ENCODE peak calls at places on chromosomes 16 and 17, in nine cellular contexts. One of them, this sample, is unnamed.

GRCh38 chr17:45745843-45746494 is 38.2 kb upstream of the CRHR1 start:
- DNase-seq in body of pancreas: no peak
- DNase-seq in MM.1S: no peak
- DNase-seq in cardiac fibroblast: no peak
- DNase-seq in tibial nerve: no peak
- DNase-seq in uterus: no peak
- DNase-seq in AG10803: no peak
- DNase-seq in HL-60: no peak
- DNase-seq in mucosa of descending colon: no peak
- DNase-seq in this sample: no peak

GRCh38 chr17:67824735-67825626 is at the start of gene BPTF:
- DNase-seq in MM.1S: peak; percentile 94
- DNase-seq in mucosa of descending colon: peak; percentile 93
- DNase-seq in uterus: peak; percentile 88
- DNase-seq in HL-60: peak; percentile 90
- DNase-seq in tibial nerve: peak; percentile 82
- DNase-seq in body of pancreas: peak; percentile 92
- DNase-seq in AG10803: peak; percentile 87
- DNase-seq in cardiac fibroblast: peak; percentile 87
- DNase-seq in this sample: peak; percentile 87

GRCh38 chr17:16293918-16294317 is 59.4 kb downstream of the CENPV start:
- DNase-seq in tibial nerve: no peak
- DNase-seq in AG10803: no peak
- DNase-seq in cardiac fibroblast: no peak
- DNase-seq in MM.1S: no peak
- DNase-seq in body of pancreas: no peak
- DNase-seq in mucosa of descending colon: peak; percentile 81
- DNase-seq in uterus: no peak
- DNase-seq in HL-60: no peak
- DNase-seq in this sample: no peak

GRCh38 chr16:27245276-27246231 is 23.0 kb downstream of the NSMCE1 start:
- DNase-seq in mucosa of descending colon: no peak
- DNase-seq in HL-60: no peak
- DNase-seq in MM.1S: no peak
- DNase-seq in cardiac fibroblast: peak; percentile 92
- DNase-seq in body of pancreas: no peak
- DNase-seq in tibial nerve: no peak
- DNase-seq in uterus: peak; percentile 74
- DNase-seq in AG10803: peak; percentile 97
- DNase-seq in this sample: peak; percentile 81

GRCh38 chr16:9901-10665 is 43.3 kb downstream of the POLR3K start:
- DNase-seq in HL-60: no peak
- DNase-seq in MM.1S: no peak
- DNase-seq in tibial nerve: no peak
- DNase-seq in mucosa of descending colon: no peak
- DNase-seq in cardiac fibroblast: no peak
- DNase-seq in uterus: peak; percentile 41
- DNase-seq in body of pancreas: peak; percentile 33
- DNase-seq in AG10803: no peak
- DNase-seq in this sample: no peak

GRCh38 chr17:32518856-32519768 is 32.3 kb downstream of the CDK5R1 start:
- DNase-seq in AG10803: peak; percentile 54
- DNase-seq in uterus: no peak
- DNase-seq in mucosa of descending colon: no peak
- DNase-seq in body of pancreas: peak; percentile 37
- DNase-seq in tibial nerve: no peak
- DNase-seq in MM.1S: no peak
- DNase-seq in HL-60: no peak
- DNase-seq in cardiac fibroblast: peak; percentile 67
- DNase-seq in this sample: peak; percentile 24

GRCh38 chr17:57758654-57759053 is 13.6 kb upstream of the CCDC182 start:
- DNase-seq in AG10803: no peak
- DNase-seq in HL-60: no peak
- DNase-seq in cardiac fibroblast: no peak
- DNase-seq in body of pancreas: no peak
- DNase-seq in tibial nerve: no peak
- DNase-seq in MM.1S: no peak
- DNase-seq in mucosa of descending colon: no peak
- DNase-seq in uterus: no peak
- DNase-seq in this sample: no peak

GRCh38 chr16:69351309-69352027 is at the start of gene TMED6:
- DNase-seq in body of pancreas: peak; percentile 87
- DNase-seq in uterus: no peak
- DNase-seq in cardiac fibroblast: no peak
- DNase-seq in AG10803: no peak
- DNase-seq in tibial nerve: no peak
- DNase-seq in HL-60: no peak
- DNase-seq in MM.1S: no peak
- DNase-seq in mucosa of descending colon: peak; percentile 78
- DNase-seq in this sample: no peak

GRCh38 chr16:55480228-55480655 is 1.2 kb downstream of the MMP2 start:
- DNase-seq in body of pancreas: peak; percentile 58
- DNase-seq in uterus: peak; percentile 95
- DNase-seq in tibial nerve: peak; percentile 91
- DNase-seq in cardiac fibroblast: peak; percentile 92
- DNase-seq in HL-60: peak; percentile 37
- DNase-seq in MM.1S: no peak
- DNase-seq in mucosa of descending colon: peak; percentile 66
- DNase-seq in AG10803: peak; percentile 96
- DNase-seq in this sample: peak; percentile 92

GRCh38 chr17:49327835-49328784 is 33.9 kb downstream of the ZNF652 start:
- DNase-seq in body of pancreas: no peak
- DNase-seq in HL-60: peak; percentile 79
- DNase-seq in AG10803: no peak
- DNase-seq in MM.1S: no peak
- DNase-seq in uterus: no peak
- DNase-seq in mucosa of descending colon: no peak
- DNase-seq in cardiac fibroblast: no peak
- DNase-seq in tibial nerve: no peak
- DNase-seq in this sample: peak; percentile 17

GRCh38 chr16:79673635-79674034 is 73.1 kb upstream of the MAF start:
- DNase-seq in AG10803: no peak
- DNase-seq in cardiac fibroblast: no peak
- DNase-seq in MM.1S: no peak
- DNase-seq in HL-60: no peak
- DNase-seq in body of pancreas: no peak
- DNase-seq in uterus: no peak
- DNase-seq in tibial nerve: no peak
- DNase-seq in mucosa of descending colon: no peak
- DNase-seq in this sample: no peak

GRCh38 chr17:48307814-48308411 is 122.1 kb downstream of the SKAP1 start:
- DNase-seq in mucosa of descending colon: peak; percentile 80
- DNase-seq in HL-60: peak; percentile 45
- DNase-seq in AG10803: peak; percentile 75
- DNase-seq in uterus: peak; percentile 28
- DNase-seq in body of pancreas: peak; percentile 62
- DNase-seq in tibial nerve: peak; percentile 16
- DNase-seq in cardiac fibroblast: peak; percentile 75
- DNase-seq in MM.1S: peak; percentile 66
- DNase-seq in this sample: peak; percentile 73

GRCh38 chr17:8935194-8935593 is 30.3 kb downstream of the PIK3R5 start:
- DNase-seq in uterus: no peak
- DNase-seq in mucosa of descending colon: no peak
- DNase-seq in body of pancreas: no peak
- DNase-seq in AG10803: no peak
- DNase-seq in tibial nerve: no peak
- DNase-seq in cardiac fibroblast: peak; percentile 38
- DNase-seq in HL-60: peak; percentile 79
- DNase-seq in MM.1S: no peak
- DNase-seq in this sample: no peak

GRCh38 chr17:64534187-64534586 is 27.4 kb downstream of the CEP95 start:
- DNase-seq in cardiac fibroblast: no peak
- DNase-seq in uterus: no peak
- DNase-seq in MM.1S: no peak
- DNase-seq in HL-60: peak; percentile 14
- DNase-seq in mucosa of descending colon: no peak
- DNase-seq in body of pancreas: no peak
- DNase-seq in AG10803: no peak
- DNase-seq in tibial nerve: no peak
- DNase-seq in this sample: no peak

DNA sequence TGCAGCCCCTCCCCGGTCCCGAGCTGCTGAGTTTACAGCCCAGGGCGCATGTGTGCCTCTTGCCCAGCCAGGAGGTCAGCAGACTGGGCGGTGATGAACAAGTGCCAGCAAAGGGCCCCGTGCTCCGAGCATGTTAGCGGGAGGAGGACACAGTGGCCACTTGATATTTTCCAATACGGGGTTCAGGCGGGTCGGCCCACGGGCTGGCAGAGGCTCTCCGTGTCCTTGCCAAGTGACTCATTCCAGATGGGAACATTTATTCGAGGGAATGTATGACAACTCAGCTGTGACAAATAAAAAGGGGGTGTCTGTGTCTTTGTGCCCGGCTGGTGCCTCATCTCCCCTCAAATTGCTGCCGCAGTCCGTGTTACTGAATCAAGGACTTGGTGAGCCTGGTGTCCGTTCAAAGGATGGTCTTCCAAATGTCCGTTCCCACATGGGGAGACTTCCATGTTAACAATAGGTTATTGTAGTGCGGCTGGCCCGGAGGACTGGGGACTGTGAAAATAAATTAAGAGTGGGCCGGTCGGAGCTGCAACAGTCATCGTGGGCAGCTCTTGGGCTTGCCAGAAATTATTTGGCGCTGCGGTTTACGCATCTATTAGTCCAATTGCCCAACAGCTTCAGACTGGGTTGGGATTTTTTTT is 173.9 kb upstream of the CIBAR2 start:
- DNase-seq in tibial nerve: peak; percentile 63
- DNase-seq in uterus: peak; percentile 46
- DNase-seq in AG10803: peak; percentile 89
- DNase-seq in body of pancreas: peak; percentile 76
- DNase-seq in cardiac fibroblast: peak; percentile 51
- DNase-seq in HL-60: no peak
- DNase-seq in MM.1S: no peak
- DNase-seq in mucosa of descending colon: no peak
- DNase-seq in this sample: peak; percentile 50
- H3K4me3 ChIP-seq in tibial nerve: no peak overlapping the region
- H3K4me3 ChIP-seq in uterus: no peak overlapping the region
- H3K4me3 ChIP-seq in AG10803: peak overlapping the region; percentile 36
- H3K4me3 ChIP-seq in body of pancreas: no peak overlapping the region
- H3K4me3 ChIP-seq in cardiac fibroblast: no peak overlapping the region
- H3K4me3 ChIP-seq in HL-60: no peak overlapping the region
- H3K4me3 ChIP-seq in MM.1S: no peak overlapping the region
- H3K4me3 ChIP-seq in mucosa of descending colon: no peak overlapping the region
- H3K4me3 ChIP-seq in this sample: no peak overlapping the region

DNA sequence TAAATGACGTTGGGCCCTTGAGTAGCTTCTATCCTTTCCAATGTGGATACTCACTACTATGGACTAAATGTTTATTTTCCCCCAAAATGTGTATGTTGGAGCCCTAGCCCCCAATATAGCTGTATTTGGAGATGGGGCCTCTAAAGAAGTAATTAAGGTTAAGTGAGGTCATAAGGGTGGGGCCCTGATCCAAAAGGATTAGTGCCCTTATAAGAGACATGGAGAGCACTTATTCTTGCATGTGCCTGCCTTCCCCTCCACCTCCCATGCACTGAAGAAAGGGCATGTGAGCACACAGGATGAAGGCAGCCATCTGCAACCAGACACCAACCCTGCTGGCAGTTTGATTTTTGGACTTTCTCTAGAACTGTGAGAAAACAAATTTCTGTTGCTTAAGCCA is 115.7 kb upstream of the MED13 start:
- DNase-seq in AG10803: no peak
- DNase-seq in uterus: no peak
- DNase-seq in MM.1S: no peak
- DNase-seq in mucosa of descending colon: no peak
- DNase-seq in tibial nerve: no peak
- DNase-seq in HL-60: no peak
- DNase-seq in cardiac fibroblast: no peak
- DNase-seq in body of pancreas: no peak
- DNase-seq in this sample: no peak
- TF ChIP-seq CTCF in AG10803: no peak
- TF ChIP-seq CTCF in uterus: no peak
- TF ChIP-seq CTCF in MM.1S: no peak
- TF ChIP-seq CTCF in mucosa of descending colon: no peak
- TF ChIP-seq CTCF in tibial nerve: no peak
- TF ChIP-seq CTCF in HL-60: no peak
- TF ChIP-seq CTCF in cardiac fibroblast: no peak
- TF ChIP-seq CTCF in body of pancreas: no peak
- TF ChIP-seq CTCF in this sample: no peak

DNA sequence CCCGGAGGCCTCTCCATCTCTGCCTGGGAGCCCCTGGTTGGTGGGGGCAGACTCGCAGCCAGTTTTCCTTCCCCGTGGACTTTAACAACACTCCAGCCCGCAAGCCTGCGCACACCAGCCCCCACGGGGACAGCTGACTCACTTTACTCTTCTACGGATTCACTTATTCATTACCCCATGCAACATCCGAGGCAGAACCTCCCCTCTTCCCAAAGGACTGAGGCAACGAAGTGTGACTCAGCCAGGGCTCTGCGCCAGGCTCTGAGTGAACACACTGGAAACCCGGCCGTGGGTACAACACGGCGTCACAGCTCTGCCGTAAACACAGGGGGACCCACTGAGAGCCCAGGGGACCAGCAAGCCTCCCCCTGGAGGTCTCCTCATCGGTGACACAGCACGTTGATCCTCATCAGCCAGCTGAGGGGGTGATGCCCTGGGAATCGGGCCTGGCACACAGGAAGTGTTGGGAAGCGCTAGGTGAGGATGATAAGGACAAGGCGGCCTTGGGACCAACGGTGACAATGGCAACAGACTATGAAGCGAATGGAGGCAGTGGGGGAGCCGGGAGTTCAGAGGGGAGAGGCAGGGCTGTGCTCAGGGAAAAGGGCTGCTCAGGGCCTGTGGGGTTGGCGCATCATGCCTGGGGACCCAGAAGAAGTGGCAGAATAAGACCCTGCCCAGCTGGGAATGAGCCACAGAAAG is 14.6 kb downstream of the COTL1 start:
- DNase-seq in uterus: peak; percentile 93
- DNase-seq in body of pancreas: peak; percentile 60
- DNase-seq in HL-60: peak; percentile 72
- DNase-seq in AG10803: peak; percentile 97
- DNase-seq in mucosa of descending colon: peak; percentile 55
- DNase-seq in MM.1S: no peak
- DNase-seq in cardiac fibroblast: peak; percentile 99
- DNase-seq in tibial nerve: peak; percentile 88
- DNase-seq in this sample: peak; percentile 98
- H3K4me3 ChIP-seq in uterus: no peak overlapping the region
- H3K4me3 ChIP-seq in body of pancreas: no peak overlapping the region
- H3K4me3 ChIP-seq in HL-60: peak overlapping the region; percentile 7
- H3K4me3 ChIP-seq in AG10803: peak overlapping the region; percentile 29
- H3K4me3 ChIP-seq in mucosa of descending colon: no peak overlapping the region
- H3K4me3 ChIP-seq in MM.1S: no peak overlapping the region
- H3K4me3 ChIP-seq in cardiac fibroblast: peak overlapping the region; percentile 1
- H3K4me3 ChIP-seq in tibial nerve: no peak overlapping the region
- H3K4me3 ChIP-seq in this sample: no peak overlapping the region

DNA sequence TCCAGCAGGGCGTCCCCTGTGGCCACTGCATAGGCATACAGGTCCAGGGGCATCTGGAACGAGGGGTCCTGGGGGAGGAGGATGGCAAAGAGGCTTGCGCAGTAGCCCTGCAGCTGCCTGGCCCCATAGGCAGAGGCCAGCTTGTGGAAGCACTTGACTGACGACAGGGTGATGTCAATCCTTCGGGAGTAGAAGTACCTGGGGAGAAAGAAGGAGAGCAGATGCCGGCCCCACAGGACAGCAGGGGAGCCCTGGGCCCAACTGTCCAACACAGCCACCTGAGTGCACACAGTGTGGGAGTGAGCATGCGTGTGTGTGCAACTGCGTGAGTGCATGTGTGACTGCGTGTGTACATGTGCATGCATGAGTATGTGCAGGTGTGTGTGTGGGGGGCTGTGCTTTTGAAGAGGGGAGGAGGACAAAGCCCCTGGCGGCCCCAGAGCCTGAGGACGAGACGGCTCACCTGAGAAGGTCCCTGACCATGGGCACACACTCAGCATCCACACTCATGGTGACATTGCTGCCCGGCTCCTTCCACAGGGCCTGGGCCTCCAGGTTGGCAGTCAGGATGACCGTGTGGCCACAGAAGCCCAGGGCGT is 7.1 kb downstream of the LGALS3BP start:
- DNase-seq in mucosa of descending colon: no peak
- DNase-seq in uterus: no peak
- DNase-seq in HL-60: no peak
- DNase-seq in MM.1S: no peak
- DNase-seq in body of pancreas: no peak
- DNase-seq in AG10803: no peak
- DNase-seq in cardiac fibroblast: no peak
- DNase-seq in tibial nerve: no peak
- DNase-seq in this sample: no peak
- TF ChIP-seq CTCF in mucosa of descending colon: no peak
- TF ChIP-seq CTCF in uterus: no peak
- TF ChIP-seq CTCF in HL-60: no peak
- TF ChIP-seq CTCF in MM.1S: no peak
- TF ChIP-seq CTCF in body of pancreas: no peak
- TF ChIP-seq CTCF in AG10803: no peak
- TF ChIP-seq CTCF in cardiac fibroblast: no peak
- TF ChIP-seq CTCF in tibial nerve: no peak
- TF ChIP-seq CTCF in this sample: no peak

This sample was measured in astrocyte of the spinal cord.